ENCODE peak calls at places on chromosome 7, in five cellular contexts. One of them, this sample, is unnamed.

GRCh38 chr7:85074-85945 is 107.1 kb upstream of the FAM20C start:
- DNase-seq in stimulated activated CD8-positive, alpha-beta memory T cell treated with anti-CD3 and anti-CD28 coated beads, Interleukin-2, amount 100 ng/mL, for 1 hour: no peak
- DNase-seq in activated CD8-positive, alpha-beta T cell treated with anti-CD3 and anti-CD28 coated beads for 36 hours: no peak
- DNase-seq in nephron progenitor cell: no peak
- DNase-seq in hepatocyte: peak
- DNase-seq in this sample: no peak

GRCh38 chr7:107327986-107328569 is 141.8 kb upstream of the GPR22 start:
- DNase-seq in nephron progenitor cell: no peak
- DNase-seq in activated CD8-positive, alpha-beta T cell treated with anti-CD3 and anti-CD28 coated beads for 36 hours: no peak
- DNase-seq in hepatocyte: no peak
- DNase-seq in stimulated activated CD8-positive, alpha-beta memory T cell treated with anti-CD3 and anti-CD28 coated beads, Interleukin-2, amount 100 ng/mL, for 1 hour: no peak
- DNase-seq in this sample: no peak

GRCh38 chr7:97215556-97215955 is 98.1 kb downstream of the SDHAF3 start:
- DNase-seq in nephron progenitor cell: no peak
- DNase-seq in stimulated activated CD8-positive, alpha-beta memory T cell treated with anti-CD3 and anti-CD28 coated beads, Interleukin-2, amount 100 ng/mL, for 1 hour: no peak
- DNase-seq in activated CD8-positive, alpha-beta T cell treated with anti-CD3 and anti-CD28 coated beads for 36 hours: no peak
- DNase-seq in hepatocyte: peak
- DNase-seq in this sample: peak

GRCh38 chr7:29319719-29320521 is 125.3 kb downstream of the CHN2 start:
- DNase-seq in hepatocyte: no peak
- DNase-seq in activated CD8-positive, alpha-beta T cell treated with anti-CD3 and anti-CD28 coated beads for 36 hours: no peak
- DNase-seq in nephron progenitor cell: no peak
- DNase-seq in stimulated activated CD8-positive, alpha-beta memory T cell treated with anti-CD3 and anti-CD28 coated beads, Interleukin-2, amount 100 ng/mL, for 1 hour: no peak
- DNase-seq in this sample: no peak

GRCh38 chr7:132394283-132395003 is 181.8 kb downstream of the PLXNA4 start:
- DNase-seq in stimulated activated CD8-positive, alpha-beta memory T cell treated with anti-CD3 and anti-CD28 coated beads, Interleukin-2, amount 100 ng/mL, for 1 hour: no peak
- DNase-seq in hepatocyte: no peak
- DNase-seq in activated CD8-positive, alpha-beta T cell treated with anti-CD3 and anti-CD28 coated beads for 36 hours: peak
- DNase-seq in nephron progenitor cell: no peak
- DNase-seq in this sample: peak

GRCh38 chr7:135508853-135509588 is 881 bp downstream of the CNOT4 start:
- DNase-seq in hepatocyte: peak
- DNase-seq in activated CD8-positive, alpha-beta T cell treated with anti-CD3 and anti-CD28 coated beads for 36 hours: peak
- DNase-seq in nephron progenitor cell: peak
- DNase-seq in stimulated activated CD8-positive, alpha-beta memory T cell treated with anti-CD3 and anti-CD28 coated beads, Interleukin-2, amount 100 ng/mL, for 1 hour: no peak
- DNase-seq in this sample: peak

GRCh38 chr7:149330914-149331567 is 69.0 kb downstream of the ZNF783 start:
- DNase-seq in hepatocyte: no peak
- DNase-seq in nephron progenitor cell: no peak
- DNase-seq in stimulated activated CD8-positive, alpha-beta memory T cell treated with anti-CD3 and anti-CD28 coated beads, Interleukin-2, amount 100 ng/mL, for 1 hour: no peak
- DNase-seq in activated CD8-positive, alpha-beta T cell treated with anti-CD3 and anti-CD28 coated beads for 36 hours: peak
- DNase-seq in this sample: no peak

GRCh38 chr7:1562126-1562525 is 6.1 kb upstream of the TMEM184A start:
- DNase-seq in activated CD8-positive, alpha-beta T cell treated with anti-CD3 and anti-CD28 coated beads for 36 hours: no peak
- DNase-seq in stimulated activated CD8-positive, alpha-beta memory T cell treated with anti-CD3 and anti-CD28 coated beads, Interleukin-2, amount 100 ng/mL, for 1 hour: no peak
- DNase-seq in nephron progenitor cell: no peak
- DNase-seq in hepatocyte: no peak
- DNase-seq in this sample: no peak

This sample was measured in Jurkat, Clone E6-1.